ENCODE peak calls at places on chromosomes 4 and X, in four cellular contexts. P is A549, K is body of pancreas, I is breast epithelium. C is an unnamed sample.

GRCh38 chrX:137573356-137574101 is 7.6 kb downstream of the ZIC3 start:
- DNase-seq in P (no peak), K (no peak), I (no peak), C (no peak)

GRCh38 chrX:152861116-152861515 is 30.3 kb downstream of the NSDHL start:
- DNase-seq in P (no peak), K (no peak), I (no peak), C (no peak)

GRCh38 chrX:45852884-45853283 is 652.2 kb upstream of the DIPK2B start:
- DNase-seq in P (no peak), K (no peak), I (no peak), C (no peak)

GRCh38 chr4:8779371-8779988 is 92.2 kb downstream of the HMX1 start:
- DNase-seq in P (no peak), K (peak; percentile 41), I (no peak), C (no peak)

GRCh38 chrX:24175276-24175675 is 25.7 kb downstream of the ZFX start:
- DNase-seq in P (no peak), K (no peak), I (no peak), C (no peak)

GRCh38 chrX:19541196-19541595 is 25.9 kb upstream of the MAP3K15 start:
- DNase-seq in P (no peak), K (no peak), I (no peak), C (no peak)

GRCh38 chr4:73705056-73705432 is 35.3 kb upstream of the CXCL8 start:
- DNase-seq in P (no peak), K (no peak), I (no peak), C (no peak)

GRCh38 chr4:110865611-110866254 is 242.9 kb upstream of the PITX2 start:
- DNase-seq in P (no peak), K (no peak), I (no peak), C (no peak)

GRCh38 chr4:72843466-72843865 is 226.1 kb downstream of the COX18 start:
- DNase-seq in P (no peak), K (no peak), I (no peak), C (no peak)

GRCh38 chrX:74080165-74080564 is 223.8 kb upstream of the ZCCHC13 start:
- DNase-seq in P (no peak), K (no peak), I (no peak), C (no peak)

GRCh38 chrX:39636481-39636880 is 461.3 kb downstream of the BCOR start:
- DNase-seq in P (no peak), K (no peak), I (no peak), C (no peak)

GRCh38 chrX:74009041-74009440 is 294.9 kb upstream of the ZCCHC13 start:
- DNase-seq in P (no peak), K (no peak), I (no peak), C (no peak)

GRCh38 chr4:26342328-26343040 is 21.7 kb downstream of the RBPJ start:
- DNase-seq in P (peak; percentile 7), K (no peak), I (no peak), C (no peak)

GRCh38 chr4:128565565-128566186 is 243.8 kb upstream of the JADE1 start:
- DNase-seq in P (no peak), K (peak; percentile 78), I (no peak), C (no peak)

GRCh38 chrX:47380268-47380667 is 9.9 kb downstream of the ZNF157 start:
- DNase-seq in P (no peak), K (no peak), I (peak; percentile 39), C (peak; percentile 55)

GRCh38 chrX:51420610-51421009 is 75.8 kb downstream of the NUDT11 start:
- DNase-seq in P (peak; percentile 3), K (no peak), I (no peak), C (peak; percentile 20)

GRCh38 chr4:78666830-78667258 is 109.3 kb upstream of the BMP2K start:
- DNase-seq in P (no peak), K (no peak), I (no peak), C (no peak)

DNA sequence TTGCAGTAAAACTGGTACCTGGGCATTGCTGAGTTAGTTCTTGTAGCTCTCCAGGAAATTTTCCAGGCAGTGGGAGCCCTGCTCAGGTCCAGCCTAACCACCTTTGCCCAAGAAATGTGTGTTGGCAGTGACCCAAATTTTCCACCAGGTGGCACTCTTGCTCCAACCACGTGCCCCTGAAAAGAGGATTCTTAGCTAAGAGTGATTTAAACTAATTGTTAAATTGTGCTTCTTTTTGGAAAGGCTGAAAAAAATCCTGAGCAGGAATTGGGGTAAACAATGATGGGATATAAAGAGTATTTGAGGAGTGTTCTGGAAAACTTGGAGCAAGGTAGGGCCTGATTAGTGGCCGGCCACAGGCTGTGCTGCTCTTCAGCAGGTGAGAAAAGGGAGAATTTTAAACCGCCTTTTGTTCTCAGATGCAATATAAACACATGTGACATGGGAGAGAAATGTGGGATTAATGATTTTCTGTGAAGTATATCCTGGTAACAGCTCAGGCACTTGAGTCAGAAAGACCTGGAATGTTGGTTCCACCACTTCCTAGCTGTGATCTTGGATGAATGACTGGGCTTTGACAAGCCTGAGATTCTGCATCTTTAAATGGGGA is 219.6 kb downstream of the PTTG2 start:
- DNase-seq in P (no peak), K (peak; percentile 84), I (peak; percentile 80), C (peak; percentile 72)
- TF ChIP-seq POLR2A in P (no peak), K (no peak), I (no peak), C (no peak)

GRCh38 chr4:577499-578450 is 1.7 kb upstream of the TMEM271 start:
- DNase-seq in P (no peak), K (no peak), I (no peak), C (peak; percentile 44)
- H3K27ac ChIP-seq in P (no peak overlapping the region), K (no peak overlapping the region), I (no peak overlapping the region), C (no peak overlapping the region)

DNA sequence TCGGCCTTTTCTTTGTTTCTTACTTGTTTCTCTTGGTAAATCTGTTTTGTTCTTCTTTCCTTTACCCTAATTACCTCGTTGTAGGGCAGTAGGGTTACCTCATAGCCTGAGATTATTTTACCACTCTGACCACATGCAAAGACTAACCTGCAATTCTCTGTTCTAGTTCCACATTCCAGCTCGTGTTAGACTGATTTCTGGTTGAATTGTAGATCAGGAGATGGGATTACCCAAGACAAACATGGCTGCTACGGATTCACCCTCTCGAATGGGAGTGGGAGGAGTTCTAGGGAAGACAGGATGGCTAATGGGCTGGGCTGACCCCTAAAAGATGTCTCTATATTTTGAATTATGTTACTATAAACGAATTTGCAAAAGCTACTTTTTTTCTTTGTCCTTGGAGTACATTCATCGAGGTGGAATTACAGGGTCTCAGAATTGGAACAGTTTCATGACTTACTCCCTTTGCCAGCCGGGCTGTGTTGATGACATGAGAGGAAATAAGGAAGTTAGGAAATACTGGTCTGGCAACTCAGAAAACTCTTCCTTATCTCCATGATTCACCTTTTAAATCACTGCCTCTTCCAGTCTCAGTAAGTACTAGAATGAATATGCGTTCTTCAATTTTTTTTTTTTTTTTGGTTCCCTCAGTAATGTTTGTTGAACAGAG is 36.7 kb upstream of the FBXW7 start:
- DNase-seq in P (no peak), K (no peak), I (no peak), C (no peak)
- H3K4me1 ChIP-seq in P (no peaks in the 10 kb centered on the region), K (no peaks in the 10 kb centered on the region), I (no peaks in the 10 kb centered on the region), C (no peaks in the 10 kb centered on the region)

GRCh38 chr4:1872918-1873269 is 1.7 kb downstream of the NSD2 start:
- DNase-seq in P (no peak), K (no peak), I (no peak), C (no peak)
- TF ChIP-seq POLR2A in P (no peak), K (no peak), I (no peak), C (no peak)

DNA sequence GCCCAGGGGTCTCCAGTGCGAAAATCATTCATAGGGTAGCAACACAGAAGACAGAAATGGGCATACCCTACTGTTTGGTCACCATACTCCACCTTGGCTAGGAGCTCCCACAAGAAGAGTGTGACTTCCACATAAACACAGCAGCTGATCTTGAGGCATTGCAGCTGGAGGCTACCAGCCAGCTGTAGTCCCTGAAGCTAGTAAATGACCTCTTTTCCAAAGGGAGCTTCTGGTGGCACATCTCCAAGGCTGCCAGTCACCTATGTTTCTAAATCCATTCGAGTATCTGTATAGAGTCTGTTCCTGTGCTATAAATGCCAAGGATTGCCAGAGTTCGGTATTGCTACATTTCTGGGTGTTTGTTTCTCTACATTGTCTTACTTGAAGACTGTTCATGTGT is 21.3 kb upstream of the PNPLA4 start:
- DNase-seq in P (no peak), K (no peak), I (no peak), C (no peak)
- H3K27ac ChIP-seq in P (no peak overlapping the region), K (no peak overlapping the region), I (no peak overlapping the region), C (no peak overlapping the region)

GRCh38 chrX:104392350-104392749 is 137.6 kb upstream of the ESX1 start:
- DNase-seq in P (no peak), K (no peak), I (peak; percentile 27), C (no peak)
- H3K4me1 ChIP-seq in P (no peaks in the 10 kb centered on the region), K (no peaks in the 10 kb centered on the region), I (no peaks in the 10 kb centered on the region), C (no peaks in the 10 kb centered on the region)

DNA sequence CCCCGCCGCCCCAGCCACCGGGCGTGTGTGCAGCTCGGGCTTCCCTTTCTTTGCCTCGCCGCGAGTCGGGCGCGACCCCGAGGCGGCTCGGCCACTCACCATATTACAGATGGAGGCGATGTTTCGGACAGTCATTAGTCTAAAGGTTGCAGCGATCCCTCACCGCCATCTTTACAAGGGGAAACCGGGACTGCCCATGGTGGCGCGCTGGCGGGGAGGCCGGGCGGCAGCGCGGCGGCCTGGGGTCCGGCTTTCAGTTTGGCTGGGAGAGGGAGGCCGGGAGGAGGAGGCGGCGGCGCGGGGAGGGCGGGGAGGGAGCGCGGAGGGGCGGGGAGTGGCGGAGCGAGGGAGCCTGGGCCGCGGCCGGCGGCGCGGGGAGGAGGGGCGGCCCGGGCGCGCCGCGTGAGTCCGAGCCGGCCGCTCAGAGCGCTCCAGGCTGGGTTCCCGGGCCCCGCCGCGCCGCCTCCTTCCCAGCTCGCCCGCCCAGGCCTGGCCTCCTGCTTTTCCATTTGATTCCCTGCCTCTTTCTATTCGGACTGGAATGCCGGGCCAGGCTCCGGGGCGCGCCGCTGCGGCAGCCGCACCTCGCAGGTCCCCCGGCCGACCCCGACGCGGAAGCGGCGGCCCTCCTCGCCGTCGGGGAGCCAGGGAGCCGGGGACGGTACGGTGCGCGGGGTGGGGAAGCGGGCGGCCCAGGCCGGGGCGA is at the start of gene USP46:
- DNase-seq in P (peak; percentile 43), K (peak; percentile 78), I (peak; percentile 44), C (peak; percentile 89)
- TF ChIP-seq POLR2A in P (peak; percentile 43), K (peak; percentile 65), I (no peak), C (peak; percentile 70)

GRCh38 chrX:129825746-129826505 is 17.8 kb downstream of the ZDHHC9 start:
- DNase-seq in P (no peak), K (no peak), I (no peak), C (peak; percentile 79)

GRCh38 chrX:129823115-129823514 is 20.6 kb downstream of the ZDHHC9 start:
- DNase-seq in P (peak; percentile 36), K (no peak), I (no peak), C (no peak)

GRCh38 chrX:129823523-129823922 is 20.2 kb downstream of the ZDHHC9 start:
- DNase-seq in P (no peak), K (no peak), I (no peak), C (no peak)

DNA sequence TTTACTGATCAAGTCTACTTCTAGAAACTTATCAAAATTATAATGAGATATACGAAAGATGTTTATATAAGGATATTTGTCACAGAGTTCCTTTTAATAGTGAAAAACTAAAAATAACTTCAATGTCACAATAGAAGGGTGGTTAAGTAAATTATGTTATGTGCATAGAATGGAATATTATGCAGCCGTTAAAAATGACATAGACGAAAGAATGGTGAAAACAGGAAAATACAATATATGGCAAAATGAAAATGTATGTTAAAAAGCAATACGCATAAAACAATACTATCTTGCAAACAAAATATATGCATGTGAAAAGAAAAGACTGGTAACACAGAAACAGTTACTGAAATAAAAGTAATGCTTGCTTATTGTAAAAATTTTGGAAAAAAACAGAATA is 19.1 kb downstream of the ZDHHC9 start:
- DNase-seq in P (no peak), K (no peak), I (no peak), C (no peak)
- H3K27ac ChIP-seq in P (no peak overlapping the region), K (no peak overlapping the region), I (no peak overlapping the region), C (no peak overlapping the region)